ENCODE peak calls at places on chromosomes 7 and 10, in six cellular contexts. O, L, Q, F, H and D are unnamed samples.

GRCh38 chr7:6705959-6706665 is 635 bp downstream of the ZNF12 start:
- DNase-seq in O (peak), L (no peak), Q (no peak), F (no peak), H (no peak), D (no peak)

GRCh38 chr10:92850186-92850585 is 1.9 kb downstream of the EXOC6 start:
- DNase-seq in O (no peak), L (no peak), Q (no peak), F (no peak), H (no peak), D (no peak)

GRCh38 chr7:87413029-87413428 is 62.5 kb downstream of the ABCB4 start:
- DNase-seq in O (no peak), L (no peak), Q (no peak), F (no peak), H (no peak), D (no peak)

GRCh38 chr10:132538790-132539421 is 1.3 kb downstream of the INPP5A start:
- DNase-seq in O (no peak), L (no peak), Q (no peak), F (no peak), H (no peak), D (no peak)

GRCh38 chr7:42107484-42107883 is 129.5 kb downstream of the GLI3 start:
- DNase-seq in O (no peak), L (peak), Q (no peak), F (no peak), H (no peak), D (no peak)

GRCh38 chr7:54932818-54933543 is 85.8 kb upstream of the EGFR start:
- DNase-seq in O (peak), L (peak), Q (peak), F (peak), H (no peak), D (no peak)

GRCh38 chr7:54076619-54077018 is 465.6 kb upstream of the VSTM2A start:
- DNase-seq in O (no peak), L (no peak), Q (no peak), F (no peak), H (no peak), D (no peak)

GRCh38 chr7:20529260-20529659 is 86.2 kb upstream of the ABCB5 start:
- DNase-seq in O (no peak), L (no peak), Q (no peak), F (no peak), H (no peak), D (no peak)

GRCh38 chr7:151454932-151455530 is 15.1 kb upstream of the CRYGN start:
- DNase-seq in O (no peak), L (no peak), Q (no peak), F (no peak), H (no peak), D (no peak)

GRCh38 chr10:4770766-4771553 is 55.0 kb upstream of the AKR1E2 start:
- DNase-seq in O (no peak), L (no peak), Q (no peak), F (no peak), H (no peak), D (no peak)

GRCh38 chr7:18960735-18961134 is 156.7 kb downstream of the TWIST1 start:
- DNase-seq in O (no peak), L (no peak), Q (no peak), F (no peak), H (no peak), D (no peak)

GRCh38 chr10:2335626-2336025 is 598.3 kb upstream of the ADARB2 start:
- DNase-seq in O (no peak), L (no peak), Q (no peak), F (no peak), H (no peak), D (no peak)

GRCh38 chr10:29703276-29703675 is 68.5 kb upstream of the SVIL start:
- DNase-seq in O (no peak), L (no peak), Q (no peak), F (no peak), H (no peak), D (no peak)

GRCh38 chr7:80312139-80312661 is 177.6 kb downstream of the GNAI1 start:
- DNase-seq in O (no peak), L (no peak), Q (no peak), F (no peak), H (no peak), D (no peak)

GRCh38 chr10:128083191-128083895 is 42.9 kb downstream of the MKI67 start:
- DNase-seq in O (no peak), L (no peak), Q (no peak), F (no peak), H (no peak), D (no peak)

GRCh38 chr7:151091988-151092387 is 5.7 kb downstream of the AGAP3 start:
- DNase-seq in O (no peak), L (no peak), Q (no peak), F (no peak), H (no peak), D (no peak)

GRCh38 chr7:36314491-36314890 is 75.2 kb upstream of the ANLN start:
- DNase-seq in O (no peak), L (no peak), Q (no peak), F (no peak), H (no peak), D (no peak)

GRCh38 chr7:26538683-26539082 is 247.0 kb downstream of the SNX10 start:
- DNase-seq in O (no peak), L (no peak), Q (no peak), F (no peak), H (no peak), D (no peak)

GRCh38 chr7:2811476-2812118 is 32.5 kb downstream of the GNA12 start:
- DNase-seq in O (no peak), L (peak), Q (no peak), F (no peak), H (no peak), D (no peak)
- H3K4me3 ChIP-seq in O (no peak), L (no peak), Q (no peak), F (peak), H (no peak), D (peak)

DNA sequence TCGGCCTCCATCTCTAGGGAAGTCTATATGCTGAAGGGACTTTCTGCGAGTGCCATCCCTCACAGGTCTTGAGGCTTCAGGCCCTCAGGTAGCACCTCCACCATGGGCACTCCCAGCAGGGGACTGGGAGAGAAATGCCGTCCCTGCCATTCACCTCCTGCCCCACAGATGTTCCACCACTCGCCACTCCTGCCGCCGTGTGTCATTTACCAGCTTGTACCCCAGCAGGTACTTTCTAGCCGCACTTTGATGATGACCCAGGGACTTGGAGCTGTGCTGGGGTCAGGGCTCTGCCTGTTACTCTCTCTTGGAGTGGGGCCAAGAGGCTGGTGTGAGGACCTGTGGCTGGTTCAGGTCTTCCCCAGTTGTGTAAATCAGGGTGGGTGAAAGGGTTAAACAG is 32.5 kb downstream of the CRHR2 start:
- DNase-seq in O (no peak), L (no peak), Q (no peak), F (no peak), H (no peak), D (peak)
- TF ChIP-seq CTCF in O (no peak), L (no peak), Q (no peak), F (no peak), H (no peak), D (no peak)

DNA sequence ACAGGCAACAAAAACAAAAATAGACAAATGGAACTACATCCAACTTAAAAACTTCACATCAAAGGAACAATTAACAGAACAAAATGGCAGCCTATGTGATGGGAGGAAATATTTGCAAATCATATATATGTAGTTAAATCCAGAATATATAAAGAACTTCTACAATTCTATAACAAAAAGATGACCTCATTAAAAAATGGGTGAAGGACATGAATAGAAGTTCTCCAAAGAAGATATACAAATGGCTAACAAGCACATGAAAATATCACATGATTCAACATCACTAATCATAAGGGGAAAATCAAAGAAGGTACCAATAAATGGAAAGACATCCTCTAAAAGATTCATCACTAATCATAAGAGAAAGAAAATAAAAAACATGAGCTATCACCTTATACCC is 416.1 kb downstream of the LRMDA start:
- DNase-seq in O (no peak), L (no peak), Q (no peak), F (no peak), H (no peak), D (no peak)
- H3K4me3 ChIP-seq in O (no peak), L (no peak), Q (no peak), F (no peak), H (no peak), D (no peak)

GRCh38 chr7:129951076-129952011 is 1.4 kb downstream of the UBE2H start:
- DNase-seq in O (no peak), L (no peak), Q (no peak), F (no peak), H (no peak), D (no peak)

GRCh38 chr7:129949292-129950133 is 3.2 kb downstream of the UBE2H start:
- DNase-seq in O (no peak), L (peak), Q (no peak), F (no peak), H (no peak), D (no peak)

GRCh38 chr7:129952653-129953560 is at the start of gene UBE2H:
- DNase-seq in O (peak), L (peak), Q (peak), F (peak), H (peak), D (peak)

GRCh38 chr7:129950191-129950940 is 2.4 kb downstream of the UBE2H start:
- DNase-seq in O (no peak), L (no peak), Q (no peak), F (no peak), H (no peak), D (no peak)

DNA sequence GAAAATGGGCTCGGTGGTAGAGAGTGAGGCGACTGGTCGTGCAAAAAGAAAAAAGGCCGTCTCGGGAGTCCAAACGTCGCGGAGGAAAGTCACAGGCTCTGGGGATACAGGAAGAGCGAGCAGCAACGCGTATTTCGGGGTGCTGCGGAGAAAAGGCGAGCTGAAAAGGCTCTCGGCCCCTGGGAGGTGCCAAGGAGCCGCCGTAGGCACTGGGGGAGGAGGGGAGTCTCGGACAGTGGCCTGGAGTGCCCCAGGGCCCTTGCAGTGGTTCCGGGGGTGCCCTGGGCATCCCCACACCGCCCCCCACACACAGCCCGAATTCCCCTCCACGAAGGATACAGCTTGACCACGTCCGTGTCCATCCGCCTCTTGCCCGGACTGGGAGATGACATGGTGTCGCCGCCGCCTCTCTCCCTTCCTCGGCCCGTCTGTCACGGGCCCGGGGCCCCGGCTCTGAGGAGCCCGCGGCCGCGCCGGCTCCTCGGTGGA is 552 bp downstream of the UBE2H start:
- DNase-seq in O (peak), L (peak), Q (no peak), F (no peak), H (no peak), D (peak)
- TF ChIP-seq CTCF in O (no peak), L (no peak), Q (no peak), F (no peak), H (no peak), D (no peak)

GRCh38 chr10:99930731-99931550 is 78.8 kb downstream of the DNMBP start:
- DNase-seq in O (peak), L (peak), Q (no peak), F (no peak), H (no peak), D (no peak)
- H3K4me3 ChIP-seq in O (peak), L (peak), Q (no peak), F (no peak), H (no peak), D (no peak)

DNA sequence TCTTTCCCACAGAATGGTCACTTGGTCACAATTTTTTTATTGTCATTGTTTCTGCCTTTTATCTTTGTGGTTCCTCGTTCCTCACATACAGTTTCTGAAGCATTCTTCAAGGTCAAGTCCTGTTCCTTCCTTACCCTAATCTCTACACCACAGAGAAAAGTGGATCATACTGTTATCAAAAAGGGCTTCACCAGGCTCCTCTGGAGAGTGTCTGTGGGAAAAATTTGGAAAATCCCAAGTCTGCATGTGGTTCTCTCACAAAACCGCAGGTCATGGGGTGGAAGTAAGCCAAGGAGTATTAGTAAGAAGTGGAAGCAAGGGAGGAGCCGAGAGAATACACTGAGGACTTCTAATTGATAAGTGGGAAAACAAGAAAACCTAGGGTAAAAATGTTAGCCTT is 31.5 kb downstream of the THNSL1 start:
- DNase-seq in O (no peak), L (no peak), Q (no peak), F (no peak), H (no peak), D (no peak)
- TF ChIP-seq CTCF in O (no peak), L (no peak), Q (no peak), F (no peak), H (no peak), D (no peak)

GRCh38 chr10:96374004-96374403 is 15.2 kb upstream of the OPALIN start:
- DNase-seq in O (no peak), L (no peak), Q (no peak), F (no peak), H (no peak), D (no peak)

GRCh38 chr10:96377816-96378294 is 19.1 kb upstream of the OPALIN start:
- DNase-seq in O (no peak), L (no peak), Q (no peak), F (no peak), H (no peak), D (no peak)

GRCh38 chr10:96374639-96374984 is 15.8 kb upstream of the OPALIN start:
- DNase-seq in O (no peak), L (no peak), Q (no peak), F (no peak), H (no peak), D (no peak)

GRCh38 chr10:96376483-96376882 is 17.7 kb upstream of the OPALIN start:
- DNase-seq in O (no peak), L (no peak), Q (no peak), F (no peak), H (no peak), D (no peak)

GRCh38 chr10:96374985-96375830 is 16.4 kb upstream of the OPALIN start:
- DNase-seq in O (peak), L (peak), Q (peak), F (peak), H (peak), D (peak)
- H3K4me3 ChIP-seq in O (peak), L (peak), Q (peak), F (peak), H (peak), D (peak)